ENCODE peak calls at places on chromosomes 7 and 10, in four cellular contexts. E is cardiac muscle cell, T is AG04449, Y is lower lobe of right lung. L is an unnamed sample.

GRCh38 chr10:10515479-10516204 is 502.0 kb upstream of the CELF2 start:
- DNase-seq in E (no peak), T (no peak), Y (no peak), L (no peak)

GRCh38 chr7:155167706-155168365 is 97.7 kb downstream of the HTR5A start:
- DNase-seq in E (no peak), T (no peak), Y (no peak), L (no peak)

GRCh38 chr10:6729967-6730366 is 149.9 kb upstream of the PRKCQ start:
- DNase-seq in E (no peak), T (no peak), Y (no peak), L (no peak)

GRCh38 chr7:112080441-112080840 is 125.8 kb downstream of the DOCK4 start:
- DNase-seq in E (no peak), T (peak), Y (no peak), L (peak)

GRCh38 chr10:116631871-116632295 is 11.1 kb downstream of the PNLIPRP2 start:
- DNase-seq in E (no peak), T (no peak), Y (no peak), L (no peak)

GRCh38 chr7:17963281-17963680 is 23.0 kb upstream of the SNX13 start:
- DNase-seq in E (no peak), T (no peak), Y (no peak), L (no peak)

GRCh38 chr10:12358863-12359647 is 9.7 kb downstream of the CAMK1D start:
- DNase-seq in E (no peak), T (no peak), Y (no peak), L (no peak)

GRCh38 chr10:774223-774622 is 84.8 kb upstream of the DIP2C start:
- DNase-seq in E (no peak), T (no peak), Y (no peak), L (no peak)

GRCh38 chr7:105583061-105583460 is 1.8 kb upstream of the EFCAB10 start:
- DNase-seq in E (no peak), T (no peak), Y (no peak), L (no peak)

GRCh38 chr7:139647812-139648616 is 124.5 kb downstream of the CLEC2L start:
- DNase-seq in E (no peak), T (no peak), Y (no peak), L (no peak)

GRCh38 chr7:44150966-44151678 is 10.0 kb upstream of the MYL7 start:
- DNase-seq in E (no peak), T (no peak), Y (no peak), L (no peak)

GRCh38 chr10:89275383-89275782 is 23.8 kb upstream of the LIPA start:
- DNase-seq in E (no peak), T (no peak), Y (peak), L (no peak)

GRCh38 chr10:118042827-118043242 is 3.9 kb downstream of the RAB11FIP2 start:
- DNase-seq in E (no peak), T (no peak), Y (no peak), L (no peak)
- H3K4me3 ChIP-seq in E (no peak), T (no peak), Y (no peak), L (no peak)

GRCh38 chr7:138064856-138065357 is 11.4 kb upstream of the AKR1D1 start:
- DNase-seq in E (peak), T (no peak), Y (no peak), L (no peak)
- TF ChIP-seq CTCF in E (no peak), T (no peak), Y (no peak), L (no peak)

GRCh38 chr10:15439381-15439837 is 68.3 kb upstream of the FAM171A1 start:
- DNase-seq in E (peak), T (no peak), Y (no peak), L (no peak)
- H3K4me3 ChIP-seq in E (peak), T (peak), Y (peak), L (peak)

DNA sequence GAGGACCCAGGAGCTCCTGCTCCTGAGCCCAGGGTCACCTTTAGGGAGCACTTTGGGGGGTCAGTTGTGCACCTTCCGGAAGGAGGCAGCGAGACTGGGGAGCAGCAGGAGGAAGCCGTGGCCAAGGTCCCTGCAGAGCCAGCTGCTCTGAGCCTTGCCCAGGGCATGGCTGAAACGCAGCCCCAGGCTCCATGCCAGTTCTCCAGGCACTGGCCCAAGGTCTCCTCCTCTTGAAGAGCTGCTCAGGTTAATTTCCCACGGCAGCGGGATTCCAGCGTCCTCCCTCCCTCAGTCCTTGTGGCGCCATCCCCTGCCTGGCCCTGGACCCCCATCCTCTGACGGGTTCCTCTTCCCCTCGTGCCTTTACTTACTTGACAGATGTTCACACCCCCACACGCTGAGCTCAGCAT is 16.5 kb upstream of the CFAP46 start:
- DNase-seq in E (no peak), T (no peak), Y (no peak), L (no peak)
- TF ChIP-seq CTCF in E (no peak), T (no peak), Y (no peak), L (no peak)

L was measured in retinal pigment epithelial cell.